ENCODE peak calls at places on chromosomes 6 and 20, in eight cellular contexts. P is left ventricle myocardium superior, K is NCI-H446, Z is posterior cingulate gyrus, E is A172, U is thoracic aorta, R is fibroblast of mammary gland, T is hypothalamus. M is an unnamed sample.

GRCh38 chr20:58417418-58417817 is 28.4 kb downstream of the VAPB start:
- DNase-seq in P (no peak), K (no peak), Z (no peak), E (no peak), U (no peak), R (no peak), T (no peak), M (no peak)

GRCh38 chr20:33000802-33001466 is 3.3 kb downstream of the SUN5 start:
- DNase-seq in P (no peak), K (no peak), Z (no peak), E (no peak), U (no peak), R (no peak), T (no peak), M (no peak)

GRCh38 chr6:157861814-157862213 is 38.8 kb downstream of the SNX9 start:
- DNase-seq in P (no peak), K (no peak), Z (no peak), E (peak), U (no peak), R (peak), T (no peak), M (no peak)

GRCh38 chr6:6699741-6700367 is 111.3 kb downstream of the LY86 start:
- DNase-seq in P (peak), K (peak), Z (no peak), E (peak), U (peak), R (peak), T (peak), M (no peak)

GRCh38 chr6:138415125-138415524 is 11.1 kb downstream of the HEBP2 start:
- DNase-seq in P (no peak), K (no peak), Z (peak), E (no peak), U (no peak), R (no peak), T (no peak), M (no peak)

GRCh38 chr6:104711371-104711770 is 148.3 kb downstream of the HACE1 start:
- DNase-seq in P (no peak), K (no peak), Z (no peak), E (no peak), U (no peak), R (peak), T (no peak), M (no peak)

GRCh38 chr6:4459032-4459431 is 317.2 kb upstream of the CDYL start:
- DNase-seq in P (no peak), K (no peak), Z (no peak), E (peak), U (no peak), R (peak), T (no peak), M (no peak)

GRCh38 chr20:8853805-8854338 is 215.0 kb upstream of the PLCB4 start:
- DNase-seq in P (no peak), K (peak), Z (no peak), E (peak), U (no peak), R (peak), T (no peak), M (no peak)

GRCh38 chr6:110139052-110139451 is 40.4 kb downstream of the WASF1 start:
- DNase-seq in P (no peak), K (no peak), Z (no peak), E (no peak), U (no peak), R (no peak), T (no peak), M (no peak)

GRCh38 chr20:48623906-48624265 is 203.9 kb downstream of the PREX1 start:
- DNase-seq in P (no peak), K (no peak), Z (no peak), E (no peak), U (no peak), R (no peak), T (no peak), M (no peak)

GRCh38 chr6:73585566-73586415 is 65.0 kb upstream of the EEF1A1 start:
- DNase-seq in P (no peak), K (no peak), Z (no peak), E (peak), U (no peak), R (peak), T (peak), M (peak)

GRCh38 chr6:17964633-17965032 is 22.8 kb downstream of the KIF13A start:
- DNase-seq in P (no peak), K (no peak), Z (no peak), E (no peak), U (no peak), R (no peak), T (no peak), M (no peak)

GRCh38 chr6:37103169-37104039 is 66.5 kb upstream of the PIM1 start:
- DNase-seq in P (peak), K (no peak), Z (peak), E (peak), U (peak), R (no peak), T (peak), M (no peak)

GRCh38 chr6:14984454-14984853 is 261.4 kb upstream of the JARID2 start:
- DNase-seq in P (peak), K (no peak), Z (no peak), E (peak), U (no peak), R (peak), T (no peak), M (no peak)

GRCh38 chr6:5294392-5295211 is 33.3 kb downstream of the FARS2 start:
- DNase-seq in P (no peak), K (no peak), Z (no peak), E (no peak), U (no peak), R (no peak), T (no peak), M (no peak)

GRCh38 chr6:111478749-111479148 is 4.3 kb downstream of the REV3L start:
- DNase-seq in P (no peak), K (peak), Z (no peak), E (peak), U (no peak), R (peak), T (no peak), M (no peak)

GRCh38 chr20:1324598-1325172 is 4.3 kb downstream of the SDCBP2 start:
- DNase-seq in P (no peak), K (no peak), Z (no peak), E (peak), U (peak), R (peak), T (no peak), M (peak)

GRCh38 chr6:79466222-79466834 is 70.9 kb downstream of the LCA5 start:
- DNase-seq in P (no peak), K (peak), Z (no peak), E (no peak), U (no peak), R (peak), T (no peak), M (no peak)

GRCh38 chr6:41519305-41519747 is 26.9 kb upstream of the FOXP4 start:
- DNase-seq in P (no peak), K (no peak), Z (no peak), E (no peak), U (no peak), R (no peak), T (no peak), M (no peak)

GRCh38 chr6:67916389-67916788 is 718.7 kb upstream of the ADGRB3 start:
- DNase-seq in P (no peak), K (no peak), Z (no peak), E (peak), U (no peak), R (peak), T (no peak), M (no peak)

GRCh38 chr6:1044040-1044836 is 267.7 kb upstream of the FOXQ1 start:
- DNase-seq in P (no peak), K (no peak), Z (no peak), E (no peak), U (no peak), R (no peak), T (no peak), M (no peak)

GRCh38 chr6:44219815-44220784 is 3.3 kb upstream of the SLC29A1 start:
- DNase-seq in P (no peak), K (no peak), Z (no peak), E (no peak), U (no peak), R (no peak), T (no peak), M (no peak)

GRCh38 chr6:32118782-32119628 is 9.0 kb downstream of the ATF6B start:
- DNase-seq in P (peak), K (peak), Z (peak), E (peak), U (no peak), R (peak), T (peak), M (peak)

GRCh38 chr6:163392533-163392932 is 22.0 kb upstream of the QKI start:
- DNase-seq in P (peak), K (no peak), Z (no peak), E (no peak), U (no peak), R (peak), T (no peak), M (no peak)

M was measured in effector CD8-positive, alpha-beta T cell.